ENCODE peak calls at places on chromosomes 13 and 19, in seven cellular contexts. D is osteocyte, C is H9, Z is upper lobe of right lung, K is fibroblast of mammary gland, Y is germinal center, Q is mesenteric fat pad. V is an unnamed sample.

GRCh38 chr13:42525035-42525504 is 48.9 kb upstream of the TNFSF11 start:
- DNase-seq in Q (no peak), C (no peak), K (peak), Y (no peak), Z (no peak), D (no peak), V (no peak)

GRCh38 chr13:28415994-28416411 is 78.9 kb downstream of the FLT1 start:
- DNase-seq in Z (no peak), Q (no peak), K (no peak), D (no peak), C (no peak), Y (no peak), V (no peak)

GRCh38 chr19:2249880-2250764 is 999 bp downstream of the AMH start:
- DNase-seq in K (no peak), D (no peak), Y (no peak), Q (no peak), Z (no peak), C (no peak), V (no peak)

GRCh38 chr19:13103961-13104847 is 1.5 kb upstream of the LYL1 start:
- DNase-seq in Q (no peak), Z (peak), Y (peak), D (no peak), C (peak), K (no peak), V (peak)

GRCh38 chr19:15294591-15294990 is 37.7 kb downstream of the BRD4 start:
- DNase-seq in K (no peak), Z (no peak), Q (no peak), C (no peak), Y (no peak), D (no peak), V (no peak)

GRCh38 chr19:35117017-35117570 is 1.5 kb downstream of the FXYD3 start:
- DNase-seq in Y (no peak), D (no peak), K (no peak), Q (no peak), Z (no peak), C (no peak), V (no peak)

GRCh38 chr19:31304877-31305312 is 44.3 kb downstream of the TSHZ3 start:
- DNase-seq in D (no peak), C (no peak), Z (peak), K (peak), Y (no peak), Q (no peak), V (no peak)

GRCh38 chr19:49408816-49409440 is 14.3 kb downstream of the PTH2 start:
- DNase-seq in Z (no peak), C (no peak), Q (no peak), K (no peak), D (no peak), Y (no peak), V (no peak)

V was measured in vagina.